ENCODE peak calls at places on chromosomes 16 and 17, in four cellular contexts. E is HL-60, Y is K562, D is GM12878. N is an unnamed sample.

GRCh38 chr17:2636169-2636930 is 42.9 kb downstream of the PAFAH1B1 start:
- DNase-seq in E (no peak), Y (no peak), D (no peak), N (no peak)

GRCh38 chr17:42002792-42003301 is 14.4 kb downstream of the DNAJC7 start:
- DNase-seq in E (no peak), Y (no peak), D (no peak), N (no peak)

GRCh38 chr16:87297918-87298631 is 19.1 kb downstream of the C16orf95 start:
- DNase-seq in D (no peak), E (no peak), Y (peak), N (peak)

GRCh38 chr17:65514082-65514481 is 47.4 kb downstream of the AXIN2 start:
- DNase-seq in D (no peak), E (no peak), Y (no peak), N (no peak)

GRCh38 chr17:10616502-10617119 is 40.5 kb downstream of the MYH3 start:
- DNase-seq in D (no peak), E (peak), Y (peak), N (peak)

GRCh38 chr16:69482410-69482951 is 58.1 kb downstream of the CYB5B start:
- DNase-seq in E (no peak), D (no peak), Y (no peak), N (no peak)

GRCh38 chr17:62093188-62094155 is 28.4 kb upstream of the MED13 start:
- DNase-seq in E (no peak), D (peak), Y (peak), N (peak)

GRCh38 chr16:4378202-4378666 is 6.6 kb downstream of the VASN start:
- DNase-seq in D (no peak), E (no peak), Y (peak), N (no peak)

GRCh38 chr17:826778-827177 is 44.6 kb downstream of the MRM3 start:
- DNase-seq in E (no peak), D (no peak), Y (no peak), N (no peak)

GRCh38 chr17:41666336-41666680 is 22.4 kb upstream of the EIF1 start:
- DNase-seq in E (no peak), Y (peak), D (peak), N (no peak)

GRCh38 chr17:30238003-30238344 is 2.5 kb upstream of the SLC6A4 start:
- DNase-seq in Y (no peak), E (no peak), D (no peak), N (no peak)

GRCh38 chr16:54687043-54687655 is 243.5 kb upstream of the IRX5 start:
- DNase-seq in D (no peak), E (no peak), Y (no peak), N (no peak)

GRCh38 chr16:76946879-76947278 is 244.1 kb upstream of the MON1B start:
- DNase-seq in E (no peak), D (no peak), Y (peak), N (no peak)

GRCh38 chr17:44436336-44436735 is 46.9 kb upstream of the ITGA2B start:
- DNase-seq in E (no peak), Y (no peak), D (no peak), N (no peak)

GRCh38 chr16:49488740-49489525 is 115.3 kb downstream of the C16orf78 start:
- DNase-seq in Y (no peak), D (no peak), E (no peak), N (no peak)

GRCh38 chr17:72456026-72456569 is 335.3 kb downstream of the SOX9 start:
- DNase-seq in Y (no peak), E (no peak), D (no peak), N (no peak)

GRCh38 chr17:32277284-32277683 is 11.7 kb downstream of the RHBDL3 start:
- DNase-seq in Y (no peak), E (no peak), D (no peak), N (no peak)

GRCh38 chr17:28985950-28986713 is 19.7 kb downstream of the SEZ6 start:
- DNase-seq in Y (no peak), D (no peak), E (no peak), N (no peak)

GRCh38 chr16:30185683-30186421 is 2.5 kb downstream of the CORO1A start:
- DNase-seq in E (peak), Y (no peak), D (peak), N (peak)

GRCh38 chr16:30186444-30186781 is 3.0 kb downstream of the CORO1A start:
- DNase-seq in D (no peak), Y (no peak), E (no peak), N (no peak)

GRCh38 chr16:30184430-30185140 is 1.2 kb downstream of the CORO1A start:
- DNase-seq in E (peak), D (peak), Y (no peak), N (peak)

GRCh38 chr16:30183961-30184429 is 593 bp downstream of the CORO1A start:
- DNase-seq in Y (no peak), E (peak), D (peak), N (peak)

GRCh38 chr16:30185141-30185682 is 1.8 kb downstream of the CORO1A start:
- DNase-seq in E (no peak), D (no peak), Y (no peak), N (peak)
- TF ChIP-seq SPI1 in E (peak), D (no peak), Y (no peak), N (no peak)

DNA sequence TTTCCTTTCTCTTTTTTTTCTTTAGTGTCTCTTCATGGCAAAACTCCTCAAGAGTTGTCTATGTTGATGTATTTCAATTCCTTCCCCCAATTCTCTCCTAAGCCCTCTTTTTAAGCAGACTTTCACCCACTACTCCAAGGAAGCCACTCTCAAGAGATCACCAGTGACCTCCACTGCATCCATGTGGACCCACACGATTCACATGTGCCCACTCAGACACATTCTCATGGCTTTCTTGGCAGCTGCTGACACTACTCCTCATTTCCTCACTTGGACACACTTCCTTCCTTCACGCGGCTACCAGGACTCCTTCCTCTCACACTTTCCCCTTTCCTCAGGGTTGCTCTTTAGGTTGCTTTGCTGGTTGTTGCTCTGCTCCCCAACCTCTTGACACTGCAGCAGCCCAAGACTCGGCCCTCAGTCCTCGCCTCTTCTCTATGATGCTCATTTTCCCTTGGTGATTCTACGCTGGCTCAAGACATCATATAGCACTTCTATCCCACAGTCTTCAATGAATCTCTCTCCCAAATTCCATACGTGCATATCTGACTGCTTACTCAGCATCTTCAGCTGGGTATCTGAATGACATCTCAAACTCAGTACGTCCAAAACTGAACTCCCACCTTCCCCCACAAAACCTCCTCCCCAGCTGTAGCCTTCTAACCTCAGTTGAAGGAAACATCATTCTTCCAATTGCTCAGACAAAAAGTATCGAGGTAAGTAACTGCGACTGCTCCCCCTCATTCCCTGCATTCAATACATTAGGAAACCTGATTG is 28.3 kb downstream of the HELZ start:
- DNase-seq in E (no peak), Y (no peak), D (no peak), N (no peak)
- TF ChIP-seq SPI1 in E (peak), Y (no peak), D (no peak), N (no peak)

GRCh38 chr16:68235105-68235881 is 634 bp downstream of the ESRP2 start:
- DNase-seq in E (no peak), Y (no peak), D (no peak), N (no peak)
- TF ChIP-seq SPI1 in E (no peak), Y (no peak), D (no peak), N (no peak)

DNA sequence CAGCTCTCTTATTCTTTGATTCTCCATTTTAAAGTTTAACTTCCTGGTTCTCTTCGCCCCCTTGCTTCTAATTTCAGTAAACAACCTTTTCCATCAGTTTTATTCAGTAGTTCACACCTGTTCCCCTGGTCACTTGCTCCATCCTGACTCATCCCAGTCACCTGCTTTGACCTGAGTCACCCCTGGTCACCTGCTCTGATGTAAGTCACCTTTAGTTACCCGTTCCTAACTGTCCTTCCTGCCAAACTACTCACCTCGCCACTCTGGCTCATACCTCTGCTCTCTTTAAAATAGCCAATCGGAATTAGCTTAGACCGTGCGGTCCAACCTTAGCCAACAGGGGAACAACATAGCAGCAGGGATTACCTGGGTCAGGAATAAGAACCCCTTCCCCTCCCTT is 4.7 kb upstream of the NLRC5 start:
- DNase-seq in E (no peak), Y (no peak), D (no peak), N (no peak)
- TF ChIP-seq SPI1 in E (no peak), Y (no peak), D (no peak), N (no peak)

GRCh38 chr17:20313306-20313705 is 154.0 kb downstream of the LGALS9B start:
- DNase-seq in Y (no peak), D (no peak), E (no peak), N (no peak)

GRCh38 chr17:20315321-20315720 is 152.0 kb downstream of the LGALS9B start:
- DNase-seq in Y (no peak), D (no peak), E (no peak), N (no peak)

GRCh38 chr17:20313891-20314290 is 153.4 kb downstream of the LGALS9B start:
- DNase-seq in E (no peak), Y (no peak), D (no peak), N (no peak)

GRCh38 chr17:20314834-20315233 is 152.5 kb downstream of the LGALS9B start:
- DNase-seq in Y (no peak), E (no peak), D (no peak), N (no peak)

DNA sequence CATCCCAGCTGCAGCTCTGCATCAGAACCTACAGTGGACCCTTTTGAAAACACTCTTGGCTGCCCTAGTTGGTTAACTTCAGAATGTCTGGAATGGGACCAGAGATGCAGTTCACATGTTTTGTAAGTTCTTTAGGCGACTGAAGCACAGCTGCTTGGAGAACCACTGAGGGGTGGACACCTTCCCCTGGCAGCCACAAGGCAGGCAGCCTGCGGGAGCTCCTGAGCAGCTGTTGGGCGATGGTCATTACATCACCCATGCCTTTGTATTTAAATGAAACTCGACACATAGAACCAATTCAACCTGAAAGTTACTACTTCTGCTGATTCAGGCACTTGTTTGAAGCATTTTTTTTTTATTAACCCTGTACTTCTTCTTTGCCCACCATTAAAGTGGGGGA is 151.5 kb downstream of the LGALS9B start:
- DNase-seq in Y (no peak), E (no peak), D (no peak), N (no peak)
- TF ChIP-seq SPI1 in Y (no peak), E (no peak), D (no peak), N (no peak)

GRCh38 chr16:51821527-51821926 is 670.5 kb upstream of the SALL1 start:
- DNase-seq in D (no peak), Y (no peak), E (no peak), N (no peak)

GRCh38 chr16:51820176-51820575 is 669.1 kb upstream of the SALL1 start:
- DNase-seq in E (no peak), Y (no peak), D (no peak), N (no peak)

GRCh38 chr16:51816929-51817328 is 665.9 kb upstream of the SALL1 start:
- DNase-seq in D (no peak), E (no peak), Y (no peak), N (no peak)

GRCh38 chr16:51815527-51815926 is 664.5 kb upstream of the SALL1 start:
- DNase-seq in Y (no peak), D (no peak), E (no peak), N (no peak)

DNA sequence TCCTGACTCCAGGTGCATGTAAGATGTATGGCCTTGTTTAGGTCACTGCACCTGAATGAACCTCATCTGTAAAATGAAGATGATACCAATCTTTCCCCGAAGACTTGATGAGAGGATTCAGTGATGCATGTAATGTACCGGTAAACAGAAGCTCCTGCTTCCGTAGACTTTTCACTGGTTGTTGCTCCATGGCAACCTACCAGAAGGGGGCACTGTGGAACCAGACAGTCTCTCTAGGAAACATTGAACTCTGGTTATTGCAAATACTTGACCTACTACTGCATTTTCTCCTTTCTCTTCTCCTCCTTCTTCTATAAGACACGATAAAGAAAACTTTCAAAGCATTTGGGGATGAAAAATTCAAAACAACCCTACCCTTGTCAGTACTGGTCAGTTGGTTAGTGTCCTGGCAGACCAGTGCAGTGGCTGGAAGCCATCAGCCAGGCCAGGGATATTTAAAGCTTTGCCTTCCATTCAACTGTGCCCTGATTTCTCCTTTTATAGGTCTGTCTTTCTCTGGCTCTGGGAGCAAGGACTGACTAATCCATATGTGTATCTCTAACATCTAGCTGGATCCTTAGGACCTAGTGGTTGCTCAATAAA is 667.4 kb upstream of the SALL1 start:
- DNase-seq in D (no peak), Y (peak), E (peak), N (peak)
- TF ChIP-seq SPI1 in D (no peak), Y (no peak), E (no peak), N (no peak)

GRCh38 chr17:75845058-75845711 is 981 bp upstream of the UNC13D start:
- DNase-seq in D (peak), Y (peak), E (peak), N (peak)

GRCh38 chr17:75843577-75844529 is at the start of gene UNC13D:
- DNase-seq in D (no peak), Y (peak), E (peak), N (peak)

GRCh38 chr17:75842963-75843576 is 1.1 kb downstream of the UNC13D start:
- DNase-seq in E (no peak), Y (no peak), D (no peak), N (no peak)

GRCh38 chr17:75845933-75846700 is 1.9 kb upstream of the UNC13D start:
- DNase-seq in D (no peak), Y (no peak), E (no peak), N (peak)

GRCh38 chr17:75844530-75845057 is 390 bp upstream of the UNC13D start:
- DNase-seq in D (no peak), E (no peak), Y (peak), N (no peak)
- TF ChIP-seq SPI1 in D (no peak), E (no peak), Y (no peak), N (no peak)

DNA sequence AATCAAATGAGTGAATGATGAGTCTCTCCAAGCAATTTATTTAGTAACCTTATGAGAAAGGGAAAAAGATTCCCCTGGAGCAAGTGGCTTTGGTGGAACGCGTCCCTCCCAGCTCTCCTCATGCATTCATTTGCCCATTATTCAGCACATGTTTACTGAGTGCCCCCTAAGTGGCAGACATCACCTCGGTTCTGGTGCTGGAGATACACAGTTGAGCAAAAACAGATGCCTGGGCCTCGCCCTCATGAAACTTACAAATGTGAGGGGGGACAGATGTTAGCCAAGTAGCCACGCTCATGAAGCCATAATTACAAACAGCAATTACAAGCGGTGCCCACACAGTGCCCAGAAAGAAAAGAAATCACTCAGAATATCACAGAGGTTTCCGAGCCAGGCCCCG is 45.1 kb upstream of the CIBAR2 start:
- DNase-seq in Y (no peak), E (no peak), D (no peak), N (no peak)
- TF ChIP-seq SPI1 in Y (no peak), E (no peak), D (no peak), N (no peak)